ENCODE peak calls at places on chromosomes 2 and 18, in six cellular contexts. J is A549, F is breast epithelium, B is tibial artery, I is heart left ventricle, R is body of pancreas. Y is an unnamed sample.

GRCh38 chr18:58674863-58675472 is 3.7 kb downstream of the MALT1 start:
- DNase-seq in R (no peak), B (no peak), I (no peak), F (no peak), J (no peak), Y (no peak)

GRCh38 chr2:229042349-229042748 is 228.7 kb downstream of the PID1 start:
- DNase-seq in J (no peak), R (no peak), B (no peak), F (no peak), I (no peak), Y (no peak)

GRCh38 chr2:41836944-41837343 is 210.9 kb upstream of the PKDCC start:
- DNase-seq in I (peak), F (no peak), B (no peak), J (no peak), R (no peak), Y (no peak)

GRCh38 chr2:172997031-172997430 is 78.6 kb upstream of the MAP3K20 start:
- DNase-seq in J (no peak), B (no peak), I (no peak), F (no peak), R (no peak), Y (no peak)

GRCh38 chr2:126885701-126886121 is 13.0 kb upstream of the TEX51 start:
- DNase-seq in I (no peak), J (no peak), F (no peak), B (peak), R (no peak), Y (no peak)

GRCh38 chr18:36349552-36349951 is 52.0 kb downstream of the FHOD3 start:
- DNase-seq in F (no peak), J (no peak), I (no peak), B (no peak), R (no peak), Y (no peak)

GRCh38 chr2:110904410-110905148 is 172.2 kb downstream of the ACOXL start:
- DNase-seq in J (no peak), I (no peak), F (no peak), R (no peak), B (no peak), Y (no peak)

GRCh38 chr2:209383212-209383611 is 40.6 kb upstream of the MAP2 start:
- DNase-seq in R (no peak), B (no peak), F (no peak), J (peak), I (no peak), Y (no peak)

GRCh38 chr18:59127047-59127446 is 12.6 kb upstream of the SEC11C start:
- DNase-seq in F (no peak), R (no peak), B (no peak), I (no peak), J (no peak), Y (no peak)

GRCh38 chr2:240822280-240822847 is 2.3 kb upstream of the KIF1A start:
- DNase-seq in R (no peak), J (no peak), B (no peak), I (no peak), F (no peak), Y (no peak)

GRCh38 chr2:8525582-8526402 is 156.1 kb upstream of the ID2 start:
- DNase-seq in I (peak), F (peak), B (peak), J (no peak), R (peak), Y (peak)

GRCh38 chr2:226483745-226484619 is 315.6 kb downstream of the IRS1 start:
- DNase-seq in J (no peak), B (no peak), R (no peak), F (no peak), I (no peak), Y (no peak)

GRCh38 chr2:61149074-61149473 is 12.9 kb upstream of the C2orf74 start:
- DNase-seq in R (no peak), F (no peak), J (no peak), B (no peak), I (no peak), Y (no peak)

GRCh38 chr18:59416818-59417217 is 57.8 kb upstream of the LMAN1 start:
- DNase-seq in B (no peak), F (no peak), J (no peak), R (no peak), I (no peak), Y (no peak)

GRCh38 chr2:159064446-159065301 is 96.2 kb downstream of the TANC1 start:
- DNase-seq in B (no peak), I (no peak), J (no peak), R (no peak), F (no peak), Y (no peak)

GRCh38 chr2:169091256-169091655 is 21.9 kb downstream of the DHRS9 start:
- DNase-seq in R (no peak), J (no peak), F (no peak), B (no peak), I (no peak), Y (no peak)

GRCh38 chr2:48026865-48027264 is 120.6 kb upstream of the FBXO11 start:
- DNase-seq in R (no peak), B (no peak), I (no peak), F (no peak), J (no peak), Y (no peak)

GRCh38 chr2:182186132-182186735 is 200.6 kb downstream of the PPP1R1C start:
- DNase-seq in I (no peak), F (no peak), B (no peak), R (no peak), J (peak), Y (no peak)

DNA sequence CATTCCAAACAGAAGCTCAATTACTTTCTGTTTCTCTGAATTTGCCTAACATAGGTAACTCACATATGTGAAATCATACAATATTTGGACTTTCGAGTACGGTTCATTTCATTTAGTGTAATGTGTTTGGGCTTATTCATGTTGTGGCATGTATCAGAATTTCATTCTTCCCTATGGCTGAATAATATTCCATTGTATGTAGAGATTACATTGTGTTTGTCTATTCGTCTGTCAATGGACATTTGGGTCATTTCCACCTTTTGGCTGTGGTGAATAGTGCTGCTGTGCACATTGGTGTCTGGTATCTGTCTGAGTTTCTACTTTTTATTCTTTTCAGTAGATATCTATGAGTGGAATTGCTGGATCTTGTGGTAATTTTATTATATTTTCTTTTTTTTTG is 43.9 kb downstream of the LBH start:
- DNase-seq in B (no peak), I (no peak), R (no peak), J (no peak), F (no peak), Y (no peak)
- H3K27ac ChIP-seq in B (peak), I (peak), R (no peak), J (peak), F (no peak), Y (no peak)

GRCh38 chr2:112787729-112788401 is 3.6 kb upstream of the IL1A start:
- DNase-seq in J (no peak), R (no peak), F (no peak), I (no peak), B (no peak), Y (no peak)
- H3K27ac ChIP-seq in J (no peak), R (no peak), F (no peak), I (no peak), B (no peak), Y (no peak)

GRCh38 chr2:10009811-10010781 is 33.3 kb upstream of the KLF11 start:
- DNase-seq in R (peak), F (peak), B (peak), J (no peak), I (peak), Y (no peak)

GRCh38 chr2:10007921-10008808 is 35.2 kb upstream of the KLF11 start:
- DNase-seq in F (no peak), J (no peak), I (no peak), B (peak), R (peak), Y (no peak)

GRCh38 chr2:10007440-10007839 is 35.9 kb upstream of the KLF11 start:
- DNase-seq in R (peak), F (no peak), J (no peak), B (peak), I (no peak), Y (no peak)

GRCh38 chr2:10008809-10009176 is 34.6 kb upstream of the KLF11 start:
- DNase-seq in J (no peak), B (no peak), F (no peak), I (no peak), R (no peak), Y (no peak)

GRCh38 chr2:10009271-10009810 is 34.0 kb upstream of the KLF11 start:
- DNase-seq in I (no peak), J (no peak), R (peak), F (no peak), B (no peak), Y (no peak)
- H3K27ac ChIP-seq in I (peak), J (no peak), R (peak), F (peak), B (peak), Y (no peak)

GRCh38 chr2:230472619-230473018 is 56.6 kb downstream of the SP100 start:
- DNase-seq in I (no peak), F (no peak), R (no peak), J (no peak), B (no peak), Y (no peak)
- H3K27ac ChIP-seq in I (no peak), F (no peak), R (no peak), J (no peak), B (no peak), Y (no peak)

GRCh38 chr2:45962522-45962921 is 311.0 kb downstream of the PRKCE start:
- DNase-seq in I (peak), J (no peak), B (peak), F (peak), R (peak), Y (peak)

GRCh38 chr2:45965841-45966498 is 314.5 kb downstream of the PRKCE start:
- DNase-seq in I (no peak), R (no peak), F (no peak), J (no peak), B (no peak), Y (no peak)

GRCh38 chr2:45964945-45965344 is 313.5 kb downstream of the PRKCE start:
- DNase-seq in F (no peak), I (no peak), B (no peak), R (no peak), J (no peak), Y (no peak)

GRCh38 chr2:45963816-45964215 is 312.3 kb downstream of the PRKCE start:
- DNase-seq in I (no peak), F (no peak), B (no peak), R (no peak), J (no peak), Y (no peak)

GRCh38 chr2:45964226-45964841 is 312.9 kb downstream of the PRKCE start:
- DNase-seq in I (peak), F (peak), J (peak), R (peak), B (peak), Y (no peak)
- H3K27ac ChIP-seq in I (no peak), F (peak), J (peak), R (no peak), B (no peak), Y (no peak)

Y was measured in substantia nigra.